ENCODE peak calls at places on chromosomes 3 and 15, in eight cellular contexts. H is heart left ventricle, K is adrenal gland, D is upper lobe of left lung, O is endothelial cell of umbilical vein, Z is transverse colon, G is HCT116, U is A549. P is an unnamed sample.
A peak's percentile ranks its signal among the peaks of the same experiment; 100 is the strongest.

GRCh38 chr15:60485365-60485764 is 6.4 kb upstream of the ICE2 start:
- DNase-seq in H (no peak), K (no peak), D (no peak), O (no peak), Z (no peak), G (no peak), U (no peak), P (no peak)

GRCh38 chr3:187767266-187768032 is 22.2 kb upstream of the BCL6 start:
- DNase-seq in H (no peak), K (no peak), D (no peak), O (no peak), Z (no peak), G (no peak), U (no peak), P (no peak)

GRCh38 chr3:35946121-35946856 is 307.0 kb downstream of the ARPP21 start:
- DNase-seq in H (no peak), K (no peak), D (no peak), O (peak; percentile 59), Z (no peak), G (no peak), U (peak; percentile 43), P (no peak)

GRCh38 chr15:90660195-90660995 is 56.8 kb upstream of the BLM start:
- DNase-seq in H (peak; percentile 81), K (peak; percentile 91), D (peak; percentile 87), O (no peak), Z (peak; percentile 54), G (no peak), U (peak; percentile 47), P (peak; percentile 89)

GRCh38 chr3:46910166-46910760 is 32.7 kb downstream of the PTH1R start:
- DNase-seq in H (no peak), K (no peak), D (no peak), O (no peak), Z (no peak), G (no peak), U (no peak), P (no peak)

GRCh38 chr3:113273604-113274003 is 62.2 kb downstream of the BOC start:
- DNase-seq in H (no peak), K (no peak), D (no peak), O (no peak), Z (no peak), G (no peak), U (no peak), P (no peak)

GRCh38 chr3:89278305-89278704 is 170.9 kb downstream of the EPHA3 start:
- DNase-seq in H (no peak), K (no peak), D (no peak), O (no peak), Z (no peak), G (no peak), U (no peak), P (no peak)

GRCh38 chr15:36784098-36784670 is 204.8 kb downstream of the CDIN1 start:
- DNase-seq in H (no peak), K (no peak), D (no peak), O (no peak), Z (no peak), G (no peak), U (no peak), P (no peak)

GRCh38 chr15:38130739-38131498 is 121.7 kb upstream of the SPRED1 start:
- DNase-seq in H (peak; percentile 76), K (peak; percentile 90), D (peak; percentile 72), O (no peak), Z (peak; percentile 74), G (no peak), U (no peak), P (peak; percentile 78)

GRCh38 chr3:160622263-160623045 is 54.5 kb upstream of the ARL14 start:
- DNase-seq in H (no peak), K (no peak), D (no peak), O (no peak), Z (no peak), G (no peak), U (no peak), P (no peak)
- TF ChIP-seq POLR2A in H (no peak), K (no peak), D (no peak), O (no peak), Z (no peak), G (no peak), U (no peak), P (no peak)

DNA sequence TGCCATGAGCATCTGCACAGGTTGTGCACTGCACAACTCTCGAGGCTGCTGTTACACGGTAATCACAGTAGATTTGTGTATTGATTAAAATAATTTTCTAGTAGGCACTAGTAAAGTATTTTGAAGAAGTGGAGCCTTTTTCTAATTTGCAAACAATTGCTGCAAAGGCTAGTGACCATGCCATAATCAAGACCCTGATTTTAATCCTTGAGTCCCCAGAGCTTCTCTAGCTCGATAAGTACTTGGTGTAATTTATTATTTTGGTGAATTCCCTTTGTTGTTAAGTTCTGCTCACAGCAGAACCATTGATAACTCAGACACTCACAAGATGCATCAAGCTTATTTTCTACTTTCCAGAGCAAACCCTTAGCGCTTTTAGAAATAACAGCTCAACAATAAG is 33.9 kb upstream of the FBLN2 start:
- DNase-seq in H (no peak), K (no peak), D (no peak), O (no peak), Z (no peak), G (no peak), U (no peak), P (no peak)
- H3K4me1 ChIP-seq in H (peaks cover 43% of the 10 kb centered on the region), K (no peaks in the 10 kb centered on the region), D (no peaks in the 10 kb centered on the region), O (no peaks in the 10 kb centered on the region), Z (no peaks in the 10 kb centered on the region), G (peaks cover 17% of the 10 kb centered on the region), U (no peaks in the 10 kb centered on the region), P (peaks cover 32% of the 10 kb centered on the region)

GRCh38 chr3:15205934-15206661 is at the start of gene CAPN7:
- DNase-seq in H (peak; percentile 98), K (peak; percentile 98), D (peak; percentile 99), O (peak; percentile 98), Z (peak; percentile 96), G (peak; percentile 85), U (peak; percentile 93), P (peak; percentile 96)
- TF ChIP-seq POLR2A in H (peak; percentile 72), K (peak; percentile 96), D (no peak), O (peak; percentile 86), Z (peak; percentile 86), G (peak; percentile 74), U (peak; percentile 83), P (peak; percentile 99)

DNA sequence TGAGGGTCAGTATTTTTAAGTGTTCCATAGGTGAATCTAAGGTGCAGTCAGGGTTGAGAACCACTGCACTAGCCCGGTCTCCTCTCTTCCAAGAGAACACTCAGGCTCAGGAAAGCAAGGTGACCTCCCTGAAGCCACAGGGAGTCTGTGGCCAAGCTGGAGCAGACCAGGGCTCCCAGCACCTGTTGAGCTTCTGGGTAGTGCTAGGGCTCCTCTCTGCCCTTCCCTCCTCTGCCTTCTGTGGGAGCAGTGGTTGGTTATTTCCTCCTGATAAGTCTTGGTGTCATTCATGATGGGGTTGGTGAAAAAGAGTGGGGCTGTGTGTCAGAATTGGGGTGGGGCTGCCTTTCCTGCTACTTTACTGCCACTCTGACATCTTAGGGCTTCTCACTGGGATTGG is 163.1 kb upstream of the UMPS start:
- DNase-seq in H (no peak), K (peak; percentile 18), D (no peak), O (no peak), Z (no peak), G (no peak), U (no peak), P (no peak)
- H3K4me1 ChIP-seq in H (peaks cover 27% of the 10 kb centered on the region), K (no peaks in the 10 kb centered on the region), D (no peaks in the 10 kb centered on the region), O (no peaks in the 10 kb centered on the region), Z (no peaks in the 10 kb centered on the region), G (no peaks in the 10 kb centered on the region), U (peaks cover 5% of the 10 kb centered on the region), P (no peaks in the 10 kb centered on the region)

GRCh38 chr3:8962226-8962861 is 928 bp downstream of the RAD18 start:
- DNase-seq in H (no peak), K (no peak), D (no peak), O (no peak), Z (no peak), G (no peak), U (no peak), P (no peak)

GRCh38 chr3:8966150-8966819 is 3.0 kb upstream of the RAD18 start:
- DNase-seq in H (no peak), K (no peak), D (no peak), O (no peak), Z (no peak), G (no peak), U (no peak), P (no peak)

GRCh38 chr3:8966820-8967348 is 3.6 kb upstream of the RAD18 start:
- DNase-seq in H (no peak), K (no peak), D (no peak), O (no peak), Z (no peak), G (no peak), U (no peak), P (no peak)

GRCh38 chr3:8964436-8965370 is 1.4 kb upstream of the RAD18 start:
- DNase-seq in H (no peak), K (no peak), D (no peak), O (peak; percentile 51), Z (peak; percentile 75), G (peak; percentile 75), U (peak; percentile 75), P (no peak)

DNA sequence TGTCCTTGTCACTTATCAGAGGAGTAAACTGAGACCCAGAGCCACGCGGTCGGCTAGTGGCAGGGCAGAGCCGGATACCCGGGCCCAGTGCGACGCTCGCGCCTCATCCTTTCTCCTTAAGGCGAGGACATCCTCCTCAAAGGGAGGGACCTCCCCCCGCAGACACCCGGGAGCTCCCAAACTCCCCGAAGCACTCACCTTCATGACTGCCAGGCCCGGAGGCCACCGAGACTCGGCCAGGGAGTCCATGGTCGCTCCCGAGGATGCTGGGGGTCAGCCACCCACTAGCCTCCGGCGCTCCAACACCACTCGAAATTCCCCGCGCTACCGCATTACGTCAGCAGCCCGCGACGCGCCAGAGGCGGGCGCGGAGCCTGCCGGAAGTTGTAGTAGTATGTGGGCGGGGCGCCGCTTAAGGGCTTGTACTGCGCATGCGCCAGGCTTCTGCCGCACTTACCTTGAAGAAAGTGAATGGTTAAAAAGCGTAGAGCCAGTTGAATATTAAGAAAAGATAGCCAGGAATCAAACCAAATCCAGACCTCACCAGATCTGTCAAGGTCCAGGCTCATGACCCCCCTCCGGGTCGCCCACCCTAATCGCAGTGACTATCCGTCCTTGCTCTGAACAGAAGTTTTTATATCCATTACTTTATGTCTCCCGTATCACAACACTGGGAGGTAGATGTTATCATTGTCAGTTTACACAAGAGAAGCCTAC is at the start of gene RAD18:
- DNase-seq in H (peak; percentile 96), K (peak; percentile 97), D (peak; percentile 87), O (peak; percentile 91), Z (peak; percentile 94), G (peak; percentile 85), U (peak; percentile 92), P (peak; percentile 86)
- TF ChIP-seq POLR2A in H (no peak), K (peak; percentile 35), D (no peak), O (peak; percentile 70), Z (peak; percentile 34), G (peak; percentile 73), U (peak; percentile 43), P (no peak)

P was measured in gastrocnemius medialis.